ENCODE peak calls at places on chromosomes 16 and 17, in four cellular contexts. B, M, E and S are unnamed samples.
A peak's percentile ranks its signal among the peaks of the same experiment; 100 is the strongest.

GRCh38 chr17:61504697-61505096 is 52.5 kb downstream of the TBX4 start:
- DNase-seq in B (peak; percentile 89), M (no peak), E (no peak), S (no peak)

GRCh38 chr17:5608696-5609095 is 24.4 kb upstream of the NLRP1 start:
- DNase-seq in B (no peak), M (no peak), E (no peak), S (no peak)

GRCh38 chr17:59620064-59620359 is 317 bp downstream of the CLTC start:
- DNase-seq in B (no peak), M (no peak), E (no peak), S (no peak)

GRCh38 chr16:66225696-66226095 is 140.8 kb upstream of the CDH5 start:
- DNase-seq in B (no peak), M (no peak), E (no peak), S (no peak)

GRCh38 chr17:64261422-64262124 is 1.5 kb downstream of the TEX2 start:
- DNase-seq in B (no peak), M (no peak), E (no peak), S (no peak)

GRCh38 chr17:78986048-78986648 is 6.4 kb upstream of the LGALS3BP start:
- DNase-seq in B (no peak), M (no peak), E (no peak), S (peak; percentile 88)

GRCh38 chr16:52237823-52238222 is 309.1 kb downstream of the TOX3 start:
- DNase-seq in B (no peak), M (no peak), E (no peak), S (no peak)

GRCh38 chr16:87331241-87331801 is 14.1 kb upstream of the C16orf95 start:
- DNase-seq in B (no peak), M (no peak), E (no peak), S (no peak)

GRCh38 chr17:82138511-82138992 is 40.5 kb upstream of the FASN start:
- DNase-seq in B (no peak), M (no peak), E (no peak), S (no peak)

GRCh38 chr16:11667824-11668589 is at the start of gene SNN:
- DNase-seq in B (peak; percentile 7), M (peak; percentile 93), E (peak; percentile 89), S (peak; percentile 82)

GRCh38 chr16:86577314-86577971 is 906 bp upstream of the FOXL1 start:
- DNase-seq in B (no peak), M (no peak), E (no peak), S (no peak)

GRCh38 chr17:77735341-77736206 is 222.9 kb upstream of the TNRC6C start:
- DNase-seq in B (no peak), M (no peak), E (no peak), S (no peak)

GRCh38 chr16:66431760-66432159 is 4.7 kb downstream of the BEAN1 start:
- DNase-seq in B (no peak), M (no peak), E (no peak), S (no peak)

GRCh38 chr17:838486-838885 is 56.3 kb downstream of the MRM3 start:
- DNase-seq in B (no peak), M (no peak), E (no peak), S (no peak)

GRCh38 chr16:81500833-81501521 is 56.4 kb downstream of the CMIP start:
- DNase-seq in B (peak; percentile 91), M (no peak), E (no peak), S (no peak)

GRCh38 chr17:652310-652709 is 62.3 kb downstream of the VPS53 start:
- DNase-seq in B (no peak), M (no peak), E (no peak), S (no peak)

GRCh38 chr16:12329246-12329995 is 352.9 kb downstream of the SNX29 start:
- DNase-seq in B (no peak), M (no peak), E (no peak), S (no peak)

GRCh38 chr17:80964859-80965580 is 26.6 kb upstream of the CHMP6 start:
- DNase-seq in B (no peak), M (no peak), E (no peak), S (no peak)

GRCh38 chr17:63295839-63296590 is 150.1 kb downstream of the CYB561 start:
- DNase-seq in B (no peak), M (no peak), E (no peak), S (no peak)

GRCh38 chr17:57097832-57098421 is 12.9 kb downstream of the AKAP1 start:
- DNase-seq in B (peak; percentile 51), M (no peak), E (no peak), S (peak; percentile 43)

GRCh38 chr16:25060920-25061319 is 45.8 kb upstream of the ARHGAP17 start:
- DNase-seq in B (no peak), M (no peak), E (no peak), S (no peak)

GRCh38 chr16:55297062-55297909 is 26.7 kb upstream of the IRX6 start:
- DNase-seq in B (no peak), M (no peak), E (no peak), S (no peak)

GRCh38 chr17:43958953-43959352 is 5.2 kb upstream of the PYY start:
- DNase-seq in B (no peak), M (no peak), E (no peak), S (no peak)

GRCh38 chr17:2416010-2416734 is 15.3 kb upstream of the MNT start:
- DNase-seq in B (peak; percentile 54), M (peak; percentile 86), E (peak; percentile 90), S (peak; percentile 88)

GRCh38 chr17:50361561-50362480 is 11.2 kb downstream of the MRPL27 start:
- DNase-seq in B (peak; percentile 28), M (peak; percentile 67), E (peak; percentile 51), S (peak; percentile 84)

GRCh38 chr16:73187163-73187562 is 139.2 kb upstream of the ZFHX3 start:
- DNase-seq in B (no peak), M (no peak), E (no peak), S (no peak)

GRCh38 chr17:80477647-80478478 is 1.5 kb upstream of the NPTX1 start:
- DNase-seq in B (no peak), M (peak; percentile 69), E (peak; percentile 57), S (peak; percentile 58)

GRCh38 chr17:48649741-48650140 is 23.6 kb upstream of the HOXB9 start:
- DNase-seq in B (no peak), M (no peak), E (no peak), S (no peak)

GRCh38 chr17:44122825-44123355 is 551 bp downstream of the HDAC5 start:
- DNase-seq in B (no peak), M (peak; percentile 18), E (peak; percentile 31), S (no peak)

GRCh38 chr16:88924834-88925539 is 52.0 kb downstream of the CBFA2T3 start:
- DNase-seq in B (peak; percentile 45), M (peak; percentile 54), E (peak; percentile 50), S (peak; percentile 81)

GRCh38 chr17:13822671-13823070 is 220.9 kb upstream of the HS3ST3A1 start:
- DNase-seq in B (no peak), M (no peak), E (no peak), S (no peak)

GRCh38 chr17:55641559-55642160 is 81.0 kb downstream of the TMEM100 start:
- DNase-seq in B (peak; percentile 11), M (peak; percentile 61), E (peak; percentile 34), S (peak; percentile 88)

GRCh38 chr17:15285466-15285865 is 20.3 kb upstream of the PMP22 start:
- DNase-seq in B (no peak), M (no peak), E (no peak), S (no peak)

GRCh38 chr16:13921328-13921727 is 1.4 kb downstream of the ERCC4 start:
- DNase-seq in B (no peak), M (no peak), E (no peak), S (no peak)

GRCh38 chr17:33814852-33815251 is 440.2 kb upstream of the CCL2 start:
- DNase-seq in B (no peak), M (no peak), E (no peak), S (no peak)

GRCh38 chr17:63848834-63849689 is 6.6 kb upstream of the SMARCD2 start:
- DNase-seq in B (peak; percentile 52), M (peak; percentile 98), E (peak; percentile 98), S (peak; percentile 97)

GRCh38 chr16:17467923-17468540 is 2.7 kb downstream of the XYLT1 start:
- DNase-seq in B (no peak), M (peak; percentile 53), E (peak; percentile 66), S (peak; percentile 83)

GRCh38 chr17:16342979-16343378 is 10.3 kb downstream of the CENPV start:
- DNase-seq in B (no peak), M (no peak), E (no peak), S (no peak)